ENCODE peak calls at places on chromosomes 7 and 10, in four cellular contexts. V, R, P and Q are unnamed samples.

GRCh38 chr10:32795598-32796183 is 162.3 kb downstream of the ITGB1 start:
- ATAC-seq in V (no peak), R (no peak), P (no peak), Q (no peak)

GRCh38 chr7:134357486-134357885 is 40.8 kb upstream of the SLC35B4 start:
- ATAC-seq in V (no peak), R (no peak), P (no peak), Q (no peak)

GRCh38 chr10:52573347-52573746 is 199.2 kb downstream of the MBL2 start:
- ATAC-seq in V (no peak), R (no peak), P (no peak), Q (no peak)

GRCh38 chr10:23015021-23015707 is 80.2 kb upstream of the MSRB2 start:
- ATAC-seq in V (no peak), R (peak; percentile 91), P (no peak), Q (no peak)

GRCh38 chr10:69057951-69058297 is 30.0 kb upstream of the SRGN start:
- ATAC-seq in V (no peak), R (no peak), P (no peak), Q (no peak)

GRCh38 chr7:45198986-45199385 is 41.4 kb downstream of the RAMP3 start:
- ATAC-seq in V (no peak), R (no peak), P (no peak), Q (no peak)

GRCh38 chr7:143256325-143256724 is 6.9 kb upstream of the GSTK1 start:
- ATAC-seq in V (no peak), R (peak; percentile 11), P (no peak), Q (no peak)

GRCh38 chr10:4941540-4942330 is 21.5 kb upstream of the AKR1C1 start:
- ATAC-seq in V (peak; percentile 45), R (no peak), P (no peak), Q (peak; percentile 24)

GRCh38 chr7:85135931-85136330 is 50.9 kb downstream of the SEMA3D start:
- ATAC-seq in V (no peak), R (no peak), P (no peak), Q (no peak)